ENCODE peak calls at places on chromosomes 5 and 9, in four cellular contexts. One of them, this sample, is unnamed.

GRCh38 chr5:67396975-67397374 is 200.4 kb upstream of the CD180 start:
- DNase-seq in GM13976: no peak
- DNase-seq in IMR-90: no peak
- DNase-seq in hepatocyte: no peak
- DNase-seq in this sample: no peak

GRCh38 chr9:4443439-4443838 is 46.8 kb upstream of the SLC1A1 start:
- DNase-seq in hepatocyte: no peak
- DNase-seq in IMR-90: no peak
- DNase-seq in GM13976: no peak
- DNase-seq in this sample: no peak

GRCh38 chr5:61999371-61999770 is 306.6 kb upstream of the KIF2A start:
- DNase-seq in IMR-90: no peak
- DNase-seq in hepatocyte: no peak
- DNase-seq in GM13976: no peak
- DNase-seq in this sample: no peak

GRCh38 chr5:82662340-82662739 is 384.2 kb upstream of the RPS23 start:
- DNase-seq in hepatocyte: no peak
- DNase-seq in GM13976: no peak
- DNase-seq in IMR-90: no peak
- DNase-seq in this sample: no peak

GRCh38 chr9:125438506-125439433 is 177.1 kb downstream of the GAPVD1 start:
- DNase-seq in GM13976: no peak
- DNase-seq in hepatocyte: no peak
- DNase-seq in IMR-90: no peak
- DNase-seq in this sample: no peak

GRCh38 chr9:92947268-92948031 is at the start of gene FGD3:
- DNase-seq in hepatocyte: peak
- DNase-seq in IMR-90: no peak
- DNase-seq in GM13976: peak
- DNase-seq in this sample: peak

GRCh38 chr9:74496819-74497749 is at the start of gene RORB:
- DNase-seq in GM13976: peak
- DNase-seq in IMR-90: peak
- DNase-seq in hepatocyte: peak
- DNase-seq in this sample: peak

GRCh38 chr9:76751011-76751410 is 13.2 kb upstream of the PCA3 start:
- DNase-seq in hepatocyte: no peak
- DNase-seq in GM13976: no peak
- DNase-seq in IMR-90: no peak
- DNase-seq in this sample: no peak

GRCh38 chr9:108269421-108269820 is 586.4 kb downstream of the ACTL7B start:
- DNase-seq in GM13976: no peak
- DNase-seq in hepatocyte: no peak
- DNase-seq in IMR-90: no peak
- DNase-seq in this sample: no peak

GRCh38 chr5:30401479-30402058 is 791.9 kb upstream of the CDH6 start:
- DNase-seq in hepatocyte: peak
- DNase-seq in GM13976: no peak
- DNase-seq in IMR-90: peak
- DNase-seq in this sample: peak
- TF ChIP-seq CTCF in hepatocyte: peak
- TF ChIP-seq CTCF in GM13976: no peak
- TF ChIP-seq CTCF in IMR-90: peak
- TF ChIP-seq CTCF in this sample: no peak

GRCh38 chr5:142012792-142013388 is at the start of gene GNPDA1:
- DNase-seq in IMR-90: peak
- DNase-seq in GM13976: peak
- DNase-seq in hepatocyte: peak
- DNase-seq in this sample: peak
- TF ChIP-seq CTCF in IMR-90: peak
- TF ChIP-seq CTCF in GM13976: peak
- TF ChIP-seq CTCF in hepatocyte: no peak
- TF ChIP-seq CTCF in this sample: no peak

GRCh38 chr5:154516475-154516874 is 38.4 kb upstream of the HAND1 start:
- DNase-seq in hepatocyte: no peak
- DNase-seq in IMR-90: no peak
- DNase-seq in GM13976: no peak
- DNase-seq in this sample: no peak
- TF ChIP-seq CTCF in hepatocyte: no peak
- TF ChIP-seq CTCF in IMR-90: no peak
- TF ChIP-seq CTCF in GM13976: no peak
- TF ChIP-seq CTCF in this sample: no peak

GRCh38 chr5:157025093-157025698 is 33.7 kb downstream of the HAVCR1 start:
- DNase-seq in IMR-90: no peak
- DNase-seq in hepatocyte: no peak
- DNase-seq in GM13976: no peak
- DNase-seq in this sample: peak

GRCh38 chr5:157029457-157029856 is 29.5 kb downstream of the HAVCR1 start:
- DNase-seq in hepatocyte: no peak
- DNase-seq in GM13976: no peak
- DNase-seq in IMR-90: no peak
- DNase-seq in this sample: no peak

GRCh38 chr5:157030692-157031091 is 28.2 kb downstream of the HAVCR1 start:
- DNase-seq in IMR-90: no peak
- DNase-seq in GM13976: no peak
- DNase-seq in hepatocyte: no peak
- DNase-seq in this sample: no peak

GRCh38 chr5:157024213-157024959 is 34.5 kb downstream of the HAVCR1 start:
- DNase-seq in GM13976: no peak
- DNase-seq in hepatocyte: no peak
- DNase-seq in IMR-90: no peak
- DNase-seq in this sample: no peak

DNA sequence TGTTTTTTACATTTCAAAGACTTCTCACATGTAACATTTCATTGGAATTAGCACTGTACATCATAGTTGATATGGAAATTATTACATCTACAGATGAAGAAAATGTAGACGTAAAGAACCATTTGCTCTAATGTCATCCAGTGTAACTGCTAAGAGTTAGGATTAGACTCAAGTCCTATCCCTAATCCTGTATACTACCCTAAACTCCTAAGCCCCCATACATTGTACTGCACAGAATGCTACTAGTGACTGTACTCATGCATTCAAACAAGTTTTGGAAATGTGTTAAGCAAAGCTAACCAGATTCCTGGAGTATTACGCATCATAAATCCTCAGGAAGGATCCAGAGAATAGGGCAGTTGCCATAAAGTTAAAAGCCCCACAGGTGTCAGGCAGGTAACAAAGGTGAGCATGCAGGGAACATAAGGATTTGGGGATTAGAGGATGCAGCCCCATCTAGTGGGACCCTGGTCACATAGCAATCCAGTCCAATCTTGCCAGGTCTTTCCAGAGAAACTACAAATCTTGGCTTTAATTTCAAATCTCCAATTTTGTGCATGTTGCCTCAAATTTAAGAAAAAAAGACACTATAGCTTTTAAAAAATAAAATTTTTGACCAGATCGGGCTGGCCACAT is 32.0 kb downstream of the HAVCR1 start:
- DNase-seq in GM13976: no peak
- DNase-seq in hepatocyte: peak
- DNase-seq in IMR-90: no peak
- DNase-seq in this sample: peak
- TF ChIP-seq CTCF in GM13976: peak
- TF ChIP-seq CTCF in hepatocyte: peak
- TF ChIP-seq CTCF in IMR-90: no peak
- TF ChIP-seq CTCF in this sample: peak

DNA sequence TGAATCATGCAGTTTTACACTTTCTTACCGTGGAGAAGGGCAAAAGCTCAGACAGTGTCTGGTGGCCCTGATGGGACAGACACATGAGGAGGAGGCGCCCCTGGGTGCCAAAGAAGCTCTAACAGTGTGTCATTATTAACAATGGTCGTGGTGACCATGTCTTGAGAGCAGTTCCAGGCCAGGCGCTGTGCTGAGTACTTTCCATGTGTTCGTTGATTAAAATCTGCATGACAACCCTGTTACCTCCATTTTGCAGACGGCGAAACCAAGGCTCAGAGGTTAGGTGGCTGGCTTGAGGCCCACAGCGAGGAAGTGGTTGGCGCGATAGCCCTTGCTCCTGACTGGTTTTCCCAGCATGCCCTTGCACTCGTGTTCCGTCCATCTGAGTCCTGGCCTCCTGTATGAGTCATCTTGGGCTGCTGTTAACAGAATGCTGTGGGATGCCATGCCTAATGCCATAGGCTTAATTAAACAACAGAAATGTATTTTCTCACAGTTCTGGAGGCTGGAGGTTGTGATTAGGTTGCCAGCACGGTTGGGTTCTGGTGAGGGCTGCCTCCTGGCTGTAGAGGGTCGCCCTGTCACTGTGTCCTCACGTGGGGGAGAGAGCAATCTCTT is 92.0 kb downstream of the AMBP start:
- DNase-seq in GM13976: no peak
- DNase-seq in IMR-90: peak
- DNase-seq in hepatocyte: peak
- DNase-seq in this sample: no peak
- TF ChIP-seq CTCF in GM13976: no peak
- TF ChIP-seq CTCF in IMR-90: no peak
- TF ChIP-seq CTCF in hepatocyte: no peak
- TF ChIP-seq CTCF in this sample: no peak

DNA sequence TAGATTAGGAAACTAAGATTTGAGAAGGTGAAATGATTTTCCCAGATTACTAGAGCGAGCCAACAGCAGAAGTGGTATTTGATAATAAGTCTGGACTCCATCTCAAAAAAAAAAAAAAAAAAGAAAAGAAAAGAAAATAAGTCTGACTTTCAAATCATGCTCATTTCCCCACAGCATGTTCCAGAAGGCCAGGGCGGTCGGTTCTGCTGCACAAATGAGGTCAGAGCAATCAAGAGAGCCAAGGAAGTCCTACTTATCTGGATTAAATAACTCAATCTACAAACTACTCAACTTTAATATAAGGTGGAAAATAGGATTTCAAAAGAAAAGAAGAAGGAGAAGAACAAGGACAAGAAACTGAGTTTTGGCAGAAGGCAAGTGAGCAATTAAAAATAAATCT is 130.4 kb upstream of the RASA1 start:
- DNase-seq in GM13976: no peak
- DNase-seq in hepatocyte: no peak
- DNase-seq in IMR-90: no peak
- DNase-seq in this sample: no peak
- TF ChIP-seq CTCF in GM13976: no peak
- TF ChIP-seq CTCF in hepatocyte: no peak
- TF ChIP-seq CTCF in IMR-90: no peak
- TF ChIP-seq CTCF in this sample: no peak

DNA sequence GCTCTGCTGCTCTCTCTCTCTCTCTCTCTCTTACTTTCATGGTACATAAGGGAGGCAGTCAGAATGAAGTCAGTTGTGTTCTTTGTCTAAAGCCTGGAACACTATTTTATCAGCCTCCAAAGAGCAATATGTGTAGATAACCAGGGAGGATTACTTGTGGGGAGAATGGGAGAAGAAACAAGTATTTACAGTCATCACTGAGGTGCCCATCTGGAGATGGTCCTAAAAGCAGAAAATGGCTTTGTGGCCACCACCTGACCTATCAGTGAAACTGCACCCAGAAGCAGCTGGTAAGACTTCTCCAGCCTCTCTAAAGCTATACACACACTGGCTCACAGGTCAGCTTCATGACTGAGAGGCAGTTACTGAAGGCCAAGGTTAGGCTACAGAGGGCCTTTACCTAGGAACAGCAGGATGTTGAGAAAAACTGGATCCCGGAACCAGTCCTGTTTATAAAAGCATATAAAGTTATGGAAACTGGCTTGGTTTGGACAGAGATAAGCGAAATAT is 75.1 kb downstream of the MRPS27 start:
- DNase-seq in hepatocyte: peak
- DNase-seq in IMR-90: peak
- DNase-seq in GM13976: peak
- DNase-seq in this sample: peak
- TF ChIP-seq CTCF in hepatocyte: peak
- TF ChIP-seq CTCF in IMR-90: peak
- TF ChIP-seq CTCF in GM13976: peak
- TF ChIP-seq CTCF in this sample: peak

This sample was measured in activated CD8-positive, alpha-beta T cell treated with anti-CD3 and anti-CD28 coated beads for 36 hours.